ENCODE peak calls at places on chromosome 13, in seven cellular contexts. One of them, this sample, is unnamed.

GRCh38 chr13:90951663-90952062 is 395.8 kb upstream of the MIR17HG start:
- DNase-seq in HCT116: no peak
- DNase-seq in GM23248: no peak
- DNase-seq in MM.1S: no peak
- DNase-seq in PC-3: peak; percentile 88
- DNase-seq in GM23338: no peak
- DNase-seq in hepatocyte: no peak
- DNase-seq in this sample: no peak

GRCh38 chr13:29817604-29818378 is 32.6 kb downstream of the UBL3 start:
- DNase-seq in HCT116: no peak
- DNase-seq in GM23248: peak; percentile 56
- DNase-seq in MM.1S: peak; percentile 15
- DNase-seq in GM23338: no peak
- DNase-seq in PC-3: no peak
- DNase-seq in hepatocyte: no peak
- DNase-seq in this sample: no peak

GRCh38 chr13:109654341-109655205 is 131.8 kb downstream of the IRS2 start:
- DNase-seq in GM23338: no peak
- DNase-seq in hepatocyte: no peak
- DNase-seq in MM.1S: no peak
- DNase-seq in PC-3: no peak
- DNase-seq in HCT116: no peak
- DNase-seq in GM23248: no peak
- DNase-seq in this sample: no peak

GRCh38 chr13:60572003-60572792 is 175.2 kb downstream of the TDRD3 start:
- DNase-seq in hepatocyte: peak; percentile 18
- DNase-seq in MM.1S: no peak
- DNase-seq in GM23338: peak; percentile 61
- DNase-seq in GM23248: peak; percentile 61
- DNase-seq in HCT116: no peak
- DNase-seq in PC-3: peak; percentile 80
- DNase-seq in this sample: peak; percentile 20

GRCh38 chr13:110463876-110464510 is 97.5 kb downstream of the RAB20 start:
- DNase-seq in HCT116: no peak
- DNase-seq in hepatocyte: no peak
- DNase-seq in GM23248: peak; percentile 36
- DNase-seq in MM.1S: no peak
- DNase-seq in PC-3: no peak
- DNase-seq in GM23338: no peak
- DNase-seq in this sample: no peak

GRCh38 chr13:31965361-31966066 is 66.1 kb upstream of the FRY start:
- DNase-seq in GM23248: peak; percentile 60
- DNase-seq in hepatocyte: peak; percentile 51
- DNase-seq in MM.1S: peak; percentile 36
- DNase-seq in HCT116: no peak
- DNase-seq in PC-3: no peak
- DNase-seq in GM23338: no peak
- DNase-seq in this sample: no peak

GRCh38 chr13:33089311-33089710 is 73.1 kb downstream of the KL start:
- DNase-seq in PC-3: no peak
- DNase-seq in GM23338: no peak
- DNase-seq in HCT116: no peak
- DNase-seq in hepatocyte: no peak
- DNase-seq in MM.1S: no peak
- DNase-seq in GM23248: no peak
- DNase-seq in this sample: no peak

GRCh38 chr13:37109080-37109678 is 3.7 kb upstream of the CSNK1A1L start:
- DNase-seq in hepatocyte: peak; percentile 60
- DNase-seq in GM23248: peak; percentile 69
- DNase-seq in HCT116: no peak
- DNase-seq in MM.1S: no peak
- DNase-seq in PC-3: peak; percentile 50
- DNase-seq in GM23338: peak; percentile 58
- DNase-seq in this sample: peak; percentile 30

GRCh38 chr13:42355118-42355840 is 83.3 kb downstream of the AKAP11 start:
- DNase-seq in hepatocyte: no peak
- DNase-seq in MM.1S: no peak
- DNase-seq in GM23248: no peak
- DNase-seq in GM23338: no peak
- DNase-seq in PC-3: no peak
- DNase-seq in HCT116: no peak
- DNase-seq in this sample: peak; percentile 0

GRCh38 chr13:102704238-102704750 is 9.4 kb upstream of the METTL21C start:
- DNase-seq in PC-3: peak; percentile 51
- DNase-seq in hepatocyte: no peak
- DNase-seq in GM23338: no peak
- DNase-seq in MM.1S: no peak
- DNase-seq in HCT116: no peak
- DNase-seq in GM23248: no peak
- DNase-seq in this sample: no peak

GRCh38 chr13:48320396-48320790 is 16.8 kb downstream of the RB1 start:
- DNase-seq in HCT116: no peak
- DNase-seq in GM23338: no peak
- DNase-seq in PC-3: no peak
- DNase-seq in GM23248: no peak
- DNase-seq in MM.1S: no peak
- DNase-seq in hepatocyte: no peak
- DNase-seq in this sample: no peak

GRCh38 chr13:60591348-60591747 is 194.3 kb downstream of the TDRD3 start:
- DNase-seq in hepatocyte: no peak
- DNase-seq in MM.1S: no peak
- DNase-seq in HCT116: no peak
- DNase-seq in GM23248: peak; percentile 85
- DNase-seq in PC-3: peak; percentile 62
- DNase-seq in GM23338: no peak
- DNase-seq in this sample: no peak

GRCh38 chr13:108120332-108120731 is 95.0 kb downstream of the LIG4 start:
- DNase-seq in hepatocyte: no peak
- DNase-seq in PC-3: no peak
- DNase-seq in HCT116: no peak
- DNase-seq in MM.1S: no peak
- DNase-seq in GM23248: no peak
- DNase-seq in GM23338: peak; percentile 32
- DNase-seq in this sample: no peak

GRCh38 chr13:32255744-32256120 is 59.4 kb downstream of the ZAR1L start:
- DNase-seq in MM.1S: no peak
- DNase-seq in hepatocyte: peak; percentile 26
- DNase-seq in GM23338: no peak
- DNase-seq in PC-3: peak; percentile 22
- DNase-seq in GM23248: no peak
- DNase-seq in HCT116: no peak
- DNase-seq in this sample: no peak

GRCh38 chr13:37313383-37313782 is 207.9 kb upstream of the CSNK1A1L start:
- DNase-seq in GM23248: peak; percentile 90
- DNase-seq in hepatocyte: no peak
- DNase-seq in MM.1S: no peak
- DNase-seq in GM23338: no peak
- DNase-seq in HCT116: no peak
- DNase-seq in PC-3: peak; percentile 16
- DNase-seq in this sample: no peak

GRCh38 chr13:38821753-38822551 is 135.1 kb downstream of the FREM2 start:
- DNase-seq in HCT116: no peak
- DNase-seq in hepatocyte: no peak
- DNase-seq in GM23248: peak; percentile 14
- DNase-seq in MM.1S: peak; percentile 64
- DNase-seq in PC-3: no peak
- DNase-seq in GM23338: no peak
- DNase-seq in this sample: no peak

GRCh38 chr13:113470073-113470472 is 16.8 kb upstream of the ADPRHL1 start:
- DNase-seq in GM23338: no peak
- DNase-seq in HCT116: no peak
- DNase-seq in MM.1S: no peak
- DNase-seq in PC-3: no peak
- DNase-seq in GM23248: no peak
- DNase-seq in hepatocyte: no peak
- DNase-seq in this sample: no peak

GRCh38 chr13:113469582-113469981 is 16.3 kb upstream of the ADPRHL1 start:
- DNase-seq in hepatocyte: no peak
- DNase-seq in GM23338: no peak
- DNase-seq in GM23248: no peak
- DNase-seq in PC-3: no peak
- DNase-seq in HCT116: no peak
- DNase-seq in MM.1S: no peak
- DNase-seq in this sample: no peak

GRCh38 chr13:113474179-113474578 is 16.3 kb downstream of the DCUN1D2 start:
- DNase-seq in hepatocyte: no peak
- DNase-seq in GM23248: peak; percentile 23
- DNase-seq in PC-3: no peak
- DNase-seq in HCT116: no peak
- DNase-seq in MM.1S: no peak
- DNase-seq in GM23338: no peak
- DNase-seq in this sample: no peak

GRCh38 chr13:113472355-113473025 is 18.0 kb downstream of the DCUN1D2 start:
- DNase-seq in PC-3: no peak
- DNase-seq in HCT116: no peak
- DNase-seq in hepatocyte: no peak
- DNase-seq in MM.1S: no peak
- DNase-seq in GM23338: no peak
- DNase-seq in GM23248: no peak
- DNase-seq in this sample: no peak

GRCh38 chr13:113471844-113472243 is 18.6 kb upstream of the ADPRHL1 start:
- DNase-seq in hepatocyte: no peak
- DNase-seq in GM23248: no peak
- DNase-seq in HCT116: no peak
- DNase-seq in MM.1S: no peak
- DNase-seq in PC-3: no peak
- DNase-seq in GM23338: no peak
- DNase-seq in this sample: peak; percentile 24
- TF ChIP-seq EZH2 in hepatocyte: no peak
- TF ChIP-seq EZH2 in GM23248: no peak
- TF ChIP-seq EZH2 in HCT116: no peak
- TF ChIP-seq EZH2 in MM.1S: no peak
- TF ChIP-seq EZH2 in PC-3: no peak
- TF ChIP-seq EZH2 in GM23338: no peak
- TF ChIP-seq EZH2 in this sample: no peak

GRCh38 chr13:28494537-28494860 is 429 bp downstream of the FLT1 start:
- DNase-seq in GM23338: no peak
- DNase-seq in hepatocyte: no peak
- DNase-seq in PC-3: no peak
- DNase-seq in GM23248: peak; percentile 59
- DNase-seq in HCT116: no peak
- DNase-seq in MM.1S: no peak
- DNase-seq in this sample: peak; percentile 65

GRCh38 chr13:28489975-28490550 is 4.9 kb downstream of the FLT1 start:
- DNase-seq in MM.1S: no peak
- DNase-seq in HCT116: no peak
- DNase-seq in GM23248: no peak
- DNase-seq in hepatocyte: no peak
- DNase-seq in GM23338: no peak
- DNase-seq in PC-3: no peak
- DNase-seq in this sample: no peak

GRCh38 chr13:28493740-28494536 is 990 bp downstream of the FLT1 start:
- DNase-seq in GM23248: peak; percentile 51
- DNase-seq in MM.1S: no peak
- DNase-seq in GM23338: peak; percentile 59
- DNase-seq in HCT116: no peak
- DNase-seq in PC-3: no peak
- DNase-seq in hepatocyte: no peak
- DNase-seq in this sample: peak; percentile 67

GRCh38 chr13:28494861-28495585 is at the start of gene FLT1:
- DNase-seq in MM.1S: no peak
- DNase-seq in GM23338: peak; percentile 93
- DNase-seq in PC-3: no peak
- DNase-seq in hepatocyte: peak; percentile 60
- DNase-seq in GM23248: peak; percentile 70
- DNase-seq in HCT116: no peak
- DNase-seq in this sample: peak; percentile 80

DNA sequence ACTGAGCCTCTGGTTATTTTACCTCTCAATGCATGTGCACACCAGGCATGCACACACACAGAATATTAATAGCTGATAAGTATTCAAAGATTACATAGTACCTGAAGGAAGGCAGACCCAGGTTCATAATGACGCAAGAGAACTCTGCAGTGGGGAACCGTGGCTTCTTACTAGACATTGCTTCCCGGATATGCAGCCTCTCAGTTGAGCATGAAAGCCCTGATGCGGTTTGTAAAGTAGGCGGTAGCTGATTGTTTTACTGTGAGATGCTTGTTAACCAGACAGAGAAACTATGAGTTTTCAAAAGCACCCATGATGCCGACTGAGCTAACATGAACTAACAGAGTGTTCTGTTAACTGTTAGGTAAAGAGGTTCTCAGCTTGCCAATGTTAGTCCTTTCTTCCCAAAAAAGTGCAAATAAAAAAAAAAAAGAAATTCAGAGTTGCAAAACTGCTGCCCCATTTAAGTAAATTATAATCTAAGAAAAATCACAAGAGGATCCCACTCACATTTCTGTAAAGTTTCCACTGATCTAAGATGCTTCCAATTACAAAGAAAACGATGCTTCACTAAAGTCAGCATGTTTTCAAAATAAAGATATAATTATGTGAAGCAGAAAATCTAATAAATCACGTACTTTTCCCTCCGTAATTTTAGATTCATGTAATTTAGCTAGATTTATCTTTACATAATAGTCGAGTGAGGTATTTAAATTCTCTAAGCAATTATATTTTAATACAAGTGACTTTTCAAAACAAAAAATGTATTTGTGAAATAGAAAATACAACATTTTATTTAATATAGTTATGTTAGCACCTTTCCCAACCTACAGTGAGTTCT is 2.2 kb downstream of the FLT1 start:
- DNase-seq in GM23338: peak; percentile 63
- DNase-seq in HCT116: no peak
- DNase-seq in PC-3: no peak
- DNase-seq in MM.1S: no peak
- DNase-seq in hepatocyte: no peak
- DNase-seq in GM23248: no peak
- DNase-seq in this sample: peak; percentile 46
- H3K4me3 ChIP-seq in GM23338: peak overlapping the region; percentile 87
- H3K4me3 ChIP-seq in HCT116: no peak overlapping the region
- H3K4me3 ChIP-seq in PC-3: no peak overlapping the region
- H3K4me3 ChIP-seq in MM.1S: no peak overlapping the region
- H3K4me3 ChIP-seq in hepatocyte: peak overlapping the region; percentile 39
- H3K4me3 ChIP-seq in GM23248: peak overlapping the region; percentile 74
- H3K4me3 ChIP-seq in this sample: peak overlapping the region; percentile 67

GRCh38 chr13:46143239-46143701 is 38.4 kb upstream of the CPB2 start:
- DNase-seq in GM23338: no peak
- DNase-seq in PC-3: peak; percentile 41
- DNase-seq in hepatocyte: peak; percentile 30
- DNase-seq in HCT116: no peak
- DNase-seq in GM23248: no peak
- DNase-seq in MM.1S: no peak
- DNase-seq in this sample: no peak
- TF ChIP-seq EZH2phosphoT487 in GM23338: no peak
- TF ChIP-seq EZH2phosphoT487 in PC-3: no peak
- TF ChIP-seq EZH2phosphoT487 in hepatocyte: no peak
- TF ChIP-seq EZH2phosphoT487 in HCT116: no peak
- TF ChIP-seq EZH2phosphoT487 in GM23248: no peak
- TF ChIP-seq EZH2phosphoT487 in MM.1S: no peak
- TF ChIP-seq EZH2phosphoT487 in this sample: no peak

DNA sequence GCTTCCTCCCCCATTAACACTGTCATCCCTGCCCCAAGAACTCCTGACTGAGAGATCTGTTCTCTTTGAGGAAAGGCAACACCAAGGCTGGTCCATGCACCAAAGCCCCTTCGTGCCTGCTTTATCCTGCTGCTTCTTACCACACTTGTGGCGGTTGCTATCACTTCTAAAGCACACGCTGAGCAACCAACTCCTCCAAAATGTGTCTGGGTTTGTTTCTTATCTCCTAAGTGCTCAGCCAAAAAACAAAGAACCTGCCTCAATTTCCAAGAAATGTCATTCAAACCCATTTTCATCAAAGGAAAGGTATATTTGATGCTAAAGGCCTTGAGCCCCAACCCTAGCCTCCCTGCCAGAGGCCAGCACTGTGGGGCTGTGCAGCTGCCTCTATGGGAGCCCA is 14.6 kb downstream of the ATP7B start:
- DNase-seq in GM23248: no peak
- DNase-seq in MM.1S: no peak
- DNase-seq in PC-3: no peak
- DNase-seq in hepatocyte: no peak
- DNase-seq in HCT116: no peak
- DNase-seq in GM23338: no peak
- DNase-seq in this sample: no peak
- TF ChIP-seq EZH2 in GM23248: no peak
- TF ChIP-seq EZH2 in MM.1S: no peak
- TF ChIP-seq EZH2 in PC-3: no peak
- TF ChIP-seq EZH2 in hepatocyte: no peak
- TF ChIP-seq EZH2 in HCT116: no peak
- TF ChIP-seq EZH2 in GM23338: no peak
- TF ChIP-seq EZH2 in this sample: no peak

This sample was measured in neural progenitor cell.